ENCODE peak calls at places on chromosome 4, in seven cellular contexts. V, U, L, F, Y, B and G are unnamed samples.
A peak's percentile ranks its signal among the peaks of the same experiment; 100 is the strongest.

GRCh38 chr4:38663021-38663800 is 788 bp upstream of the KLF3 start:
- DNase-seq in V (no peak), U (peak; percentile 26), L (no peak), F (peak; percentile 56), Y (no peak), B (no peak), G (no peak)

GRCh38 chr4:86749121-86749520 is 100.1 kb downstream of the SLC10A6 start:
- DNase-seq in V (no peak), U (no peak), L (no peak), F (no peak), Y (no peak), B (no peak), G (no peak)

GRCh38 chr4:42320822-42321388 is 76.4 kb upstream of the SHISA3 start:
- DNase-seq in V (no peak), U (no peak), L (no peak), F (no peak), Y (no peak), B (no peak), G (no peak)

GRCh38 chr4:140755811-140756291 is 334 bp downstream of the TBC1D9 start:
- DNase-seq in V (no peak), U (peak; percentile 41), L (no peak), F (peak; percentile 74), Y (no peak), B (no peak), G (no peak)

GRCh38 chr4:153432971-153433752 is 33.0 kb upstream of the TMEM131L start:
- DNase-seq in V (peak; percentile 20), U (peak; percentile 79), L (no peak), F (peak; percentile 66), Y (peak; percentile 47), B (peak; percentile 55), G (peak; percentile 30)

GRCh38 chr4:94828882-94829281 is 71.1 kb downstream of the BMPR1B start:
- DNase-seq in V (no peak), U (no peak), L (no peak), F (no peak), Y (no peak), B (no peak), G (no peak)

GRCh38 chr4:158810487-158811215 is 41.8 kb downstream of the FNIP2 start:
- DNase-seq in V (no peak), U (peak; percentile 97), L (peak; percentile 70), F (peak; percentile 96), Y (peak; percentile 98), B (peak; percentile 99), G (no peak)

GRCh38 chr4:80219301-80220025 is 22.2 kb downstream of the PRDM8 start:
- DNase-seq in V (no peak), U (peak; percentile 31), L (no peak), F (peak; percentile 70), Y (no peak), B (no peak), G (no peak)

GRCh38 chr4:71187399-71188196 is 151.2 kb upstream of the SLC4A4 start:
- DNase-seq in V (no peak), U (peak; percentile 23), L (no peak), F (peak; percentile 32), Y (no peak), B (no peak), G (no peak)

GRCh38 chr4:15425520-15425919 is 2.3 kb upstream of the C1QTNF7 start:
- DNase-seq in V (no peak), U (no peak), L (no peak), F (no peak), Y (no peak), B (no peak), G (no peak)

GRCh38 chr4:169279111-169279510 is 8.4 kb upstream of the SH3RF1 start:
- DNase-seq in V (no peak), U (no peak), L (no peak), F (peak; percentile 59), Y (no peak), B (no peak), G (no peak)

GRCh38 chr4:26163425-26164362 is 157.1 kb upstream of the RBPJ start:
- DNase-seq in V (no peak), U (no peak), L (no peak), F (no peak), Y (no peak), B (no peak), G (no peak)

GRCh38 chr4:148369919-148370318 is 72.3 kb downstream of the NR3C2 start:
- DNase-seq in V (no peak), U (peak; percentile 81), L (no peak), F (no peak), Y (no peak), B (no peak), G (no peak)

GRCh38 chr4:27524224-27524623 is 663.6 kb downstream of the STIM2 start:
- DNase-seq in V (no peak), U (no peak), L (no peak), F (peak; percentile 1), Y (no peak), B (no peak), G (no peak)

GRCh38 chr4:39713691-39714090 is 15.8 kb downstream of the UBE2K start:
- DNase-seq in V (no peak), U (peak; percentile 30), L (no peak), F (peak; percentile 60), Y (no peak), B (no peak), G (no peak)

GRCh38 chr4:169071781-169072180 is 61.7 kb upstream of the CBR4 start:
- DNase-seq in V (no peak), U (no peak), L (no peak), F (no peak), Y (no peak), B (no peak), G (no peak)

GRCh38 chr4:23768541-23768940 is 121.3 kb downstream of the PPARGC1A start:
- DNase-seq in V (no peak), U (no peak), L (no peak), F (no peak), Y (no peak), B (no peak), G (no peak)

GRCh38 chr4:30950737-30951136 is 230.6 kb downstream of the PCDH7 start:
- DNase-seq in V (no peak), U (no peak), L (no peak), F (peak; percentile 45), Y (no peak), B (no peak), G (no peak)

GRCh38 chr4:107519057-107519456 is 201.0 kb downstream of the PAPSS1 start:
- DNase-seq in V (no peak), U (peak; percentile 40), L (peak; percentile 19), F (peak; percentile 67), Y (peak; percentile 3), B (peak; percentile 1), G (no peak)

GRCh38 chr4:112327950-112328349 is 30.8 kb downstream of the ALPK1 start:
- DNase-seq in V (no peak), U (peak; percentile 56), L (peak; percentile 17), F (peak; percentile 75), Y (peak; percentile 14), B (peak; percentile 17), G (no peak)

GRCh38 chr4:95193391-95194224 is 355.2 kb downstream of the UNC5C start:
- DNase-seq in V (no peak), U (no peak), L (no peak), F (no peak), Y (no peak), B (no peak), G (no peak)

GRCh38 chr4:156971623-156972369 is at the start of gene PDGFC:
- DNase-seq in V (no peak), U (peak; percentile 82), L (no peak), F (peak; percentile 94), Y (no peak), B (no peak), G (no peak)

GRCh38 chr4:113584407-113585150 is 177.0 kb downstream of the CAMK2D start:
- DNase-seq in V (peak; percentile 50), U (peak; percentile 87), L (no peak), F (peak; percentile 78), Y (peak; percentile 73), B (no peak), G (peak; percentile 79)

GRCh38 chr4:138251904-138252303 is 9.8 kb upstream of the SLC7A11 start:
- DNase-seq in V (no peak), U (no peak), L (no peak), F (no peak), Y (no peak), B (no peak), G (no peak)

GRCh38 chr4:81084029-81084428 is 53.5 kb downstream of the BMP3 start:
- DNase-seq in V (no peak), U (peak; percentile 49), L (peak; percentile 6), F (peak; percentile 53), Y (no peak), B (peak; percentile 31), G (no peak)

GRCh38 chr4:53592686-53593641 is 1.7 kb upstream of the LNX1 start:
- DNase-seq in V (peak; percentile 56), U (peak; percentile 29), L (no peak), F (no peak), Y (no peak), B (no peak), G (peak; percentile 77)